ENCODE peak calls at places on chromosome 19, in seven cellular contexts. A is A172; J is A549; E is stomach; T is Caco-2; L is stimulated activated CD4-positive, alpha-beta T cell treated with anti-CD3 and anti-CD28 coated beads, Interleukin-4, amount 100 ng/mL, for 24 hours; G is heart left ventricle. N is an unnamed sample.

GRCh38 chr19:50569938-50570540 is 1.8 kb upstream of the LRRC4B start:
- DNase-seq in L (no peak), T (no peak), E (no peak), G (no peak), A (no peak), J (no peak), N (no peak)

GRCh38 chr19:19443902-19444693 is 38.6 kb downstream of the GATAD2A start:
- DNase-seq in G (no peak), A (no peak), T (no peak), E (no peak), J (no peak), L (no peak), N (no peak)

GRCh38 chr19:6723108-6723618 is 2.7 kb upstream of the C3 start:
- DNase-seq in J (peak; percentile 31), T (no peak), E (no peak), G (no peak), A (peak; percentile 51), L (no peak), N (peak; percentile 57)

GRCh38 chr19:55636723-55637122 is 4.1 kb upstream of the ZNF580 start:
- DNase-seq in L (no peak), G (no peak), T (no peak), J (no peak), A (no peak), E (no peak), N (no peak)

GRCh38 chr19:876780-877314 is 16.1 kb downstream of the MED16 start:
- DNase-seq in J (no peak), T (no peak), L (no peak), E (no peak), G (no peak), A (no peak), N (no peak)

GRCh38 chr19:13637664-13638063 is 126.7 kb upstream of the MRI1 start:
- DNase-seq in L (no peak), E (no peak), G (no peak), A (peak; percentile 52), J (no peak), T (no peak), N (no peak)

GRCh38 chr19:45595814-45596213 is 6.2 kb downstream of the GPR4 start:
- DNase-seq in T (no peak), J (no peak), E (no peak), A (no peak), L (no peak), G (peak; percentile 64), N (no peak)

GRCh38 chr19:16161848-16162247 is 11.5 kb downstream of the CIB3 start:
- DNase-seq in E (no peak), J (no peak), T (no peak), G (no peak), L (peak; percentile 27), A (peak; percentile 93), N (no peak)

GRCh38 chr19:46852830-46853229 is 2.2 kb upstream of the AP2S1 start:
- DNase-seq in J (no peak), E (no peak), A (no peak), T (no peak), G (no peak), L (no peak), N (no peak)

GRCh38 chr19:47416667-47417033 is 2.7 kb downstream of the MEIS3 start:
- DNase-seq in A (no peak), E (no peak), G (no peak), T (no peak), L (no peak), J (no peak), N (no peak)